ENCODE peak calls at places on chromosomes 12 and 14, in ten cellular contexts. F is LNCaP clone FGC, X is GM23338, N is astrocyte of the cerebellum, J is IMR-90, R is fibroblast of lung, K is fibroblast of the aortic adventitia, D is glutamatergic neuron, W is fibroblast of pulmonary artery, E is GM10248. G is an unnamed sample.

GRCh38 chr14:31970744-31971143 is 106.4 kb upstream of the ARHGAP5 start:
- DNase-seq in F (no peak), X (no peak), N (no peak), J (no peak), R (no peak), K (no peak), D (no peak), W (no peak), E (no peak), G (no peak)

GRCh38 chr12:4274396-4274959 is 916 bp downstream of the CCND2 start:
- DNase-seq in F (no peak), X (peak), N (no peak), J (no peak), R (peak), K (no peak), D (no peak), W (peak), E (no peak), G (peak)

GRCh38 chr12:124454352-124454725 is 113.1 kb downstream of the NCOR2 start:
- DNase-seq in F (no peak), X (no peak), N (no peak), J (no peak), R (no peak), K (no peak), D (no peak), W (no peak), E (no peak), G (no peak)

GRCh38 chr14:75126679-75127473 is at the start of gene NEK9:
- DNase-seq in F (peak), X (peak), N (no peak), J (peak), R (peak), K (peak), D (peak), W (peak), E (peak), G (peak)

GRCh38 chr12:91055976-91056375 is 1.8 kb downstream of the KERA start:
- DNase-seq in F (no peak), X (no peak), N (no peak), J (no peak), R (no peak), K (no peak), D (no peak), W (no peak), E (no peak), G (no peak)

GRCh38 chr14:104592785-104593184 is 11.8 kb downstream of the TMEM179 start:
- DNase-seq in F (no peak), X (no peak), N (no peak), J (no peak), R (no peak), K (no peak), D (peak), W (no peak), E (no peak), G (no peak)

GRCh38 chr14:83291716-83292115 is 1758.1 kb upstream of the SEL1L start:
- DNase-seq in F (no peak), X (no peak), N (no peak), J (peak), R (no peak), K (no peak), D (no peak), W (peak), E (no peak), G (peak)

GRCh38 chr12:15910468-15910863 is 666 bp upstream of the DERA start:
- DNase-seq in F (no peak), X (no peak), N (no peak), J (no peak), R (no peak), K (no peak), D (no peak), W (no peak), E (no peak), G (no peak)

GRCh38 chr14:68104518-68104917 is 284.9 kb downstream of the RAD51B start:
- DNase-seq in F (no peak), X (no peak), N (no peak), J (peak), R (peak), K (peak), D (no peak), W (peak), E (no peak), G (peak)

GRCh38 chr14:74825008-74825407 is 50.9 kb downstream of the PROX2 start:
- DNase-seq in F (no peak), X (no peak), N (no peak), J (peak), R (peak), K (peak), D (no peak), W (peak), E (no peak), G (peak)

GRCh38 chr12:114012744-114013431 is 46.8 kb upstream of the RBM19 start:
- DNase-seq in F (no peak), X (no peak), N (no peak), J (no peak), R (no peak), K (no peak), D (no peak), W (no peak), E (no peak), G (no peak)

GRCh38 chr14:96627811-96628775 is 125.9 kb downstream of the PAPOLA start:
- DNase-seq in F (no peak), X (no peak), N (no peak), J (no peak), R (no peak), K (no peak), D (no peak), W (no peak), E (no peak), G (no peak)

GRCh38 chr12:17809206-17809605 is 280.8 kb downstream of the RERGL start:
- DNase-seq in F (no peak), X (peak), N (no peak), J (no peak), R (no peak), K (no peak), D (no peak), W (no peak), E (no peak), G (no peak)
- TF ChIP-seq CTCF in F (no peak), X (peak), N (no peak), J (no peak), R (no peak), K (no peak), D (no peak), W (no peak), E (no peak), G (no peak)

GRCh38 chr12:24948816-24949722 is at the start of gene BCAT1:
- DNase-seq in F (no peak), X (peak), N (no peak), J (peak), R (peak), K (peak), D (peak), W (peak), E (peak), G (no peak)
- TF ChIP-seq CTCF in F (no peak), X (no peak), N (peak), J (peak), R (peak), K (peak), D (no peak), W (peak), E (no peak), G (no peak)

DNA sequence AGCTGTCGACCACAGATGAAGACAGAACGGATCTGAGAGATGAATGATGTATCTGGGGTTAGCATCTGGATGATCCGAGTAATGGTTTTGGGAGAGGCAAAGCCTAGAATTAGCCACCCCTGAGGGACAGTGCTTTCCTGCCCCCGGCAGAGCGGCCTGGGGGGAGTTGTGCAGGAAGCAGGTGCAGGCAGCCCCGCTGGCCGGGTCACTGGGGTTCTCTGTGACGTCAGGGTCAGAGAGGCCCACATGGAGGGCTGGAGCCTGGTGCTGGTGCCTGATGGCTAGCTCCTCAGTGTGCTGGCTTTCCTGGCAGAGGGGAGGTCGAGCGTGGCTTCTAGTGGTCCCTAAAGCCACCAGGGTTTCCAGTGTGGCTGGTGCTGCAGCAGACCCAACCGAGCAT is 70.3 kb downstream of the ADGRD1 start:
- DNase-seq in F (no peak), X (no peak), N (no peak), J (no peak), R (no peak), K (no peak), D (no peak), W (no peak), E (no peak), G (no peak)
- TF ChIP-seq CTCF in F (no peak), X (no peak), N (no peak), J (no peak), R (no peak), K (no peak), D (no peak), W (no peak), E (no peak), G (no peak)

DNA sequence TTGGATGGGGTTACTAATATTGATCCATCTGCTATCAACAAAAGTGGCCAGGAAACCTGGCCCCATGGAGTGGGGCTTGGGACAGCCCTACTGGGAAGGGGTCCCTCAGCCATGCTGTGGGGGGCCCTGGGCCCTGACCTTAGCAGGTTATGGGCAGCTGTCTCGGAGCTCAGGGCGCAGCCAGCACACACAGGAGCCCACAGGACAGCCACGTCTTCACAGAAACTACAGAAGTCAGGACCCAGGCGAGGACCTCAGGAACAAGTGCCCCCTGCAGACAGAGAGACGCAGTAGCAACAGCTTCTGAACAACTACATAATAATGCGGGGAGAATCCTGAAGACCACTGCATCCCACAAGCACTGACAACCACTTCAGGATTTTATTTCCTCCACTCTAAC is 11.9 kb upstream of the FKBP11 start:
- DNase-seq in F (no peak), X (peak), N (no peak), J (no peak), R (no peak), K (no peak), D (no peak), W (no peak), E (no peak), G (no peak)
- TF ChIP-seq CTCF in F (peak), X (peak), N (peak), J (no peak), R (peak), K (no peak), D (no peak), W (peak), E (no peak), G (peak)

G was measured in bronchial epithelial cell.